ENCODE peak calls at places on chromosomes 11 and 22, in four cellular contexts. P is body of pancreas, L is left lung, Z is astrocyte. S is an unnamed sample.
A peak's percentile ranks its signal among the peaks of the same experiment; 100 is the strongest.

GRCh38 chr11:126968915-126969314 is 31.7 kb downstream of the KIRREL3 start:
- DNase-seq in Z (no peak), P (no peak), L (no peak), S (no peak)

GRCh38 chr22:19941365-19942070 is at the start of the genes COMT and TXNRD2:
- DNase-seq in P (peak; percentile 72), L (peak; percentile 69), Z (no peak), S (peak; percentile 88)

GRCh38 chr22:17266261-17266971 is 47.2 kb upstream of the ADA2 start:
- DNase-seq in L (no peak), P (no peak), Z (no peak), S (peak; percentile 76)

GRCh38 chr22:39818050-39818449 is 75.5 kb downstream of the ENTHD1 start:
- DNase-seq in P (no peak), Z (peak; percentile 63), L (no peak), S (no peak)

GRCh38 chr22:22449819-22450218 is 58.7 kb downstream of the ZNF280B start:
- DNase-seq in P (no peak), Z (no peak), L (no peak), S (no peak)

GRCh38 chr22:28969401-28970168 is 86.2 kb downstream of the ZNRF3 start:
- DNase-seq in L (no peak), P (no peak), Z (peak; percentile 57), S (no peak)

GRCh38 chr11:120867988-120868387 is 155.9 kb upstream of the TBCEL start:
- DNase-seq in P (no peak), Z (no peak), L (no peak), S (no peak)

GRCh38 chr11:111574373-111575230 is 27.6 kb upstream of the SIK2 start:
- DNase-seq in P (no peak), L (no peak), Z (no peak), S (no peak)

GRCh38 chr11:19595840-19596751 is 116.5 kb upstream of the NAV2 start:
- DNase-seq in Z (peak; percentile 83), L (no peak), P (no peak), S (no peak)

GRCh38 chr11:68118753-68119448 is 2.3 kb downstream of the CHKA start:
- DNase-seq in L (no peak), Z (no peak), P (peak; percentile 63), S (peak; percentile 59)

GRCh38 chr11:132234878-132235277 is 864.5 kb downstream of the NTM start:
- DNase-seq in Z (peak; percentile 86), P (no peak), L (no peak), S (no peak)

GRCh38 chr11:68148882-68149281 is 27.7 kb upstream of the CHKA start:
- DNase-seq in Z (no peak), P (no peak), L (no peak), S (no peak)

GRCh38 chr11:58866788-58867187 is 22.3 kb upstream of the GLYATL2 start:
- DNase-seq in P (no peak), Z (no peak), L (no peak), S (no peak)

GRCh38 chr11:63553759-63554158 is 9.4 kb downstream of the PLAAT2 start:
- DNase-seq in P (no peak), Z (peak; percentile 29), L (no peak), S (no peak)

GRCh38 chr11:14308114-14308896 is 50.7 kb downstream of the RRAS2 start:
- DNase-seq in P (no peak), L (no peak), Z (peak; percentile 36), S (no peak)

GRCh38 chr11:88152381-88152780 is 22.9 kb downstream of the RAB38 start:
- DNase-seq in L (no peak), Z (no peak), P (no peak), S (no peak)

GRCh38 chr11:76670475-76671235 is at the start of gene LRRC32:
- DNase-seq in P (peak; percentile 25), L (peak; percentile 63), Z (no peak), S (peak; percentile 73)

GRCh38 chr11:7524831-7525230 is 11.0 kb downstream of the PPFIBP2 start:
- DNase-seq in L (no peak), Z (no peak), P (no peak), S (no peak)

GRCh38 chr11:127042445-127042844 is 41.9 kb upstream of the KIRREL3 start:
- DNase-seq in P (no peak), L (no peak), Z (peak; percentile 61), S (no peak)

GRCh38 chr11:117816846-117817212 is 7.7 kb downstream of the FXYD2 start:
- DNase-seq in P (no peak), Z (no peak), L (no peak), S (no peak)

GRCh38 chr22:22705328-22706100 is 61.1 kb downstream of the GGTLC2 start:
- DNase-seq in L (no peak), Z (no peak), P (no peak), S (no peak)

GRCh38 chr11:69053546-69054396 is 5.0 kb downstream of the TPCN2 start:
- DNase-seq in L (no peak), P (no peak), Z (no peak), S (no peak)

GRCh38 chr11:120816176-120816575 is 207.7 kb upstream of the TBCEL start:
- DNase-seq in P (no peak), L (no peak), Z (no peak), S (no peak)

GRCh38 chr11:110897035-110897434 is 184.8 kb upstream of the ARHGAP20 start:
- DNase-seq in P (no peak), Z (peak; percentile 92), L (no peak), S (no peak)

GRCh38 chr11:114156131-114156581 is 96.6 kb downstream of the ZBTB16 start:
- DNase-seq in L (no peak), P (no peak), Z (no peak), S (no peak)

GRCh38 chr11:118168751-118169150 is 7.7 kb downstream of the SCN2B start:
- DNase-seq in L (no peak), Z (no peak), P (no peak), S (no peak)

GRCh38 chr22:29157759-29158535 is 47.7 kb upstream of the EMID1 start:
- DNase-seq in P (no peak), L (peak; percentile 23), Z (no peak), S (no peak)

GRCh38 chr11:102318469-102318868 is 1.2 kb downstream of the BIRC3 start:
- DNase-seq in Z (no peak), P (no peak), L (no peak), S (no peak)

GRCh38 chr11:128810784-128811514 is 56.1 kb downstream of the KCNJ1 start:
- DNase-seq in Z (no peak), P (no peak), L (no peak), S (no peak)

GRCh38 chr11:33659370-33660139 is 41.1 kb downstream of the C11orf91 start:
- DNase-seq in L (no peak), P (no peak), Z (no peak), S (no peak)

GRCh38 chr22:50112151-50113118 is 22.6 kb downstream of the MOV10L1 start:
- DNase-seq in L (peak; percentile 43), P (no peak), Z (peak; percentile 86), S (no peak)

GRCh38 chr11:9772218-9772617 is 108.3 kb downstream of the SWAP70 start:
- DNase-seq in Z (no peak), L (no peak), P (no peak), S (no peak)

GRCh38 chr11:9765320-9766101 is 101.6 kb downstream of the SWAP70 start:
- DNase-seq in P (peak; percentile 23), L (no peak), Z (peak; percentile 89), S (no peak)

GRCh38 chr11:9771126-9771624 is 107.3 kb downstream of the SWAP70 start:
- DNase-seq in L (no peak), P (no peak), Z (peak; percentile 27), S (no peak)

GRCh38 chr11:9773524-9773923 is 109.6 kb downstream of the SWAP70 start:
- DNase-seq in L (no peak), Z (no peak), P (no peak), S (no peak)

DNA sequence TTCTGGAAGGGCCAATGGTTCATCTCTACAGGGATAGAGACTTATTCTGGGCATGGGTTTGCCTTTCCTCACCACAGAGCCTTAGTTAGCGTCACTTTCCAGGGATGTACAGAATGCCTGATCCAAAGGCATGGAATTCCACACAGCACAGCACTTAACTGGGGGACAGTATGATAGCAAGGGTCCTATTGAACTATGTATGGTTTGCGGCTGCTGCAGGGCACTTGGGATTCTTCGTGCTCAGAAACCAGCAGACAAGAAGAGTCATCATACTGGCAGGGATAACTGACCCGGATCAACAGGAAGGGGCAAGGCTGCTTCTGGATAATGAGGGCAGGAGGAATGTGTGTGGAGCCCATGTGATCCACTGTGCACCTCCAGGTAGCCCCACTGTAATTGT is 105.7 kb downstream of the SWAP70 start:
- DNase-seq in L (no peak), Z (no peak), P (no peak), S (no peak)
- H3K9me3 ChIP-seq in L (no peaks in the 10 kb centered on the region), Z (no peaks in the 10 kb centered on the region), P (no peaks in the 10 kb centered on the region), S (no peaks in the 10 kb centered on the region)

GRCh38 chr11:37087650-37088572 is 489.9 kb upstream of the RAG2 start:
- DNase-seq in Z (no peak), L (no peak), P (no peak), S (no peak)

GRCh38 chr11:37092487-37092886 is 494.5 kb upstream of the RAG2 start:
- DNase-seq in P (no peak), Z (no peak), L (no peak), S (no peak)

GRCh38 chr11:37089439-37089838 is 491.4 kb upstream of the RAG2 start:
- DNase-seq in Z (no peak), P (no peak), L (no peak), S (no peak)

DNA sequence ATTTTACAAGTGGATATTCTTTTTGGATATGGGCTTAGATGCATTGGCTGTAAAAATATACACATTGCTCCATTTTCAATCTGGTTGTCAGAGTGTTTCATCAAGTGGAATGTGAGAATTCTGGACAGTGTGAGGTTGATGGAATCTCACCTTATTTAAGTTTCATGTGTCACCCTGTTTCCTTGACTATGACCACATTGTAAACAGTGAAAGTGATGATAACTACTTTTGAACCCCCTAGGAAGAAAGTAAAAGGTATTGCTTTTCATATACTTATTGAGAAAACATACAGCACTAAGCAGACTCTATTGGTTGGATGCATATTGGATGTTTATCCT is 490.5 kb upstream of the RAG2 start:
- DNase-seq in L (no peak), Z (no peak), P (no peak), S (no peak)
- TF ChIP-seq CTCF in L (no peak), Z (no peak), P (no peak), S (no peak)

GRCh38 chr22:48836673-48837340 is 990.9 kb downstream of the BRD1 start:
- DNase-seq in P (no peak), Z (no peak), L (no peak), S (no peak)

GRCh38 chr22:48837341-48837935 is 990.2 kb downstream of the BRD1 start:
- DNase-seq in Z (no peak), L (no peak), P (no peak), S (no peak)

GRCh38 chr22:48840112-48840949 is 987.3 kb downstream of the BRD1 start:
- DNase-seq in Z (no peak), L (no peak), P (no peak), S (no peak)

GRCh38 chr22:48838846-48839730 is 988.6 kb downstream of the BRD1 start:
- DNase-seq in P (no peak), L (no peak), Z (no peak), S (peak; percentile 29)

GRCh38 chr22:48838376-48838775 is 989.3 kb downstream of the BRD1 start:
- DNase-seq in L (no peak), P (no peak), Z (no peak), S (peak; percentile 21)
- H3K9me3 ChIP-seq in L (no peaks in the 10 kb centered on the region), P (no peaks in the 10 kb centered on the region), Z (peaks cover 10% of the 10 kb centered on the region), S (no peaks in the 10 kb centered on the region)

DNA sequence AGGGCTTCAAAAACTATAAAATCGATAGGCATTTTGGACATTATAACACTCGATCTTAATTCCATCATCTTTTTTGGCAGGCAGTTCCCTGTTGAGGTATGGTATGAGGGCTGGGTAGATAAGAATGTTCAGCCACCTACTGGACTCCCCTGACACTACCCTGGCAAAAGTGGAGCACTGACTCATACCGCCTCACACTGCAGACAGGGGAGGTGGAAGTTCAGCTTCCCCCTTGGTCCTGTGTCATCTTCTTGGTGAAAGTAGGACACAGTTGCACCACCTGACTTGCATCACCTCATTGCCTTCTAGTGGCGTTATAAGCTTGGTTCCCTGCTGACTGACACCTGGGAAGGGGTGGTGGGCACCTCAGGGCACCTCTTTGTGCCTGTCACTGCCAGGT is 30.4 kb downstream of the PAAF1 start:
- DNase-seq in Z (peak; percentile 31), L (no peak), P (no peak), S (no peak)
- TF ChIP-seq CTCF in Z (peak; percentile 13), L (no peak), P (no peak), S (no peak)